ENCODE peak calls at places on chromosomes 2 and 18, in nine cellular contexts. Q is naive thymus-derived CD4-positive, alpha-beta T cell; D is posterior vena cava; K is GF-D8; S is substantia nigra; O is H9; A is left ventricle myocardium inferior; H is stomach; V is stimulated activated CD4-positive, alpha-beta T cell treated with anti-CD3 and anti-CD28 coated beads, Interleukin-4, amount 100 ng/mL, for 1 hour. J is an unnamed sample.

GRCh38 chr2:42342061-42342794 is 18.8 kb downstream of the COX7A2L start:
- DNase-seq in Q (no peak), D (peak; percentile 88), K (no peak), S (no peak), O (peak; percentile 38), A (peak; percentile 25), H (no peak), V (no peak), J (no peak)

GRCh38 chr2:105373895-105374401 is 24.9 kb downstream of the FHL2 start:
- DNase-seq in Q (no peak), D (no peak), K (no peak), S (no peak), O (no peak), A (no peak), H (no peak), V (no peak), J (no peak)

GRCh38 chr2:97871096-97871780 is 124.5 kb downstream of the TMEM131 start:
- DNase-seq in Q (no peak), D (no peak), K (no peak), S (no peak), O (no peak), A (no peak), H (no peak), V (no peak), J (no peak)

GRCh38 chr2:8249191-8249590 is 432.7 kb upstream of the ID2 start:
- DNase-seq in Q (no peak), D (peak; percentile 82), K (no peak), S (peak; percentile 10), O (peak; percentile 15), A (no peak), H (no peak), V (no peak), J (no peak)

GRCh38 chr2:71864085-71864484 is 283.6 kb downstream of the CYP26B1 start:
- DNase-seq in Q (no peak), D (peak; percentile 31), K (no peak), S (no peak), O (no peak), A (no peak), H (no peak), V (no peak), J (no peak)

GRCh38 chr18:51751901-51752300 is 554.4 kb upstream of the MEX3C start:
- DNase-seq in Q (no peak), D (no peak), K (no peak), S (no peak), O (no peak), A (no peak), H (no peak), V (no peak), J (no peak)

GRCh38 chr2:88765154-88765948 is 73.9 kb downstream of the RPIA start:
- DNase-seq in Q (peak; percentile 58), D (peak; percentile 78), K (no peak), S (no peak), O (peak; percentile 68), A (no peak), H (peak; percentile 58), V (peak; percentile 64), J (no peak)

GRCh38 chr18:46019956-46020355 is 52.1 kb downstream of the PSTPIP2 start:
- DNase-seq in Q (no peak), D (no peak), K (no peak), S (no peak), O (no peak), A (no peak), H (no peak), V (no peak), J (no peak)

GRCh38 chr18:2027026-2027425 is 544.3 kb downstream of the METTL4 start:
- DNase-seq in Q (no peak), D (no peak), K (no peak), S (no peak), O (no peak), A (no peak), H (no peak), V (no peak), J (no peak)

GRCh38 chr2:217890445-217890844 is 112.3 kb downstream of the TNS1 start:
- DNase-seq in Q (no peak), D (peak; percentile 92), K (no peak), S (peak; percentile 24), O (no peak), A (peak; percentile 53), H (no peak), V (no peak), J (no peak)

GRCh38 chr18:22314406-22314805 is 103.3 kb downstream of the CTAGE1 start:
- DNase-seq in Q (no peak), D (peak; percentile 89), K (no peak), S (no peak), O (no peak), A (no peak), H (no peak), V (no peak), J (no peak)

GRCh38 chr2:223477318-223477717 is 124.8 kb downstream of the SCG2 start:
- DNase-seq in Q (no peak), D (no peak), K (no peak), S (no peak), O (no peak), A (no peak), H (no peak), V (no peak), J (no peak)

GRCh38 chr2:16429431-16429830 is 236.2 kb downstream of the CYRIA start:
- DNase-seq in Q (no peak), D (no peak), K (no peak), S (no peak), O (peak; percentile 26), A (no peak), H (no peak), V (no peak), J (no peak)

GRCh38 chr18:34738173-34738894 is 28.2 kb downstream of the DTNA start:
- DNase-seq in Q (no peak), D (no peak), K (no peak), S (no peak), O (no peak), A (peak; percentile 22), H (no peak), V (no peak), J (no peak)

GRCh38 chr2:198918331-198918730 is 539.4 kb downstream of the SATB2 start:
- DNase-seq in Q (no peak), D (no peak), K (no peak), S (no peak), O (no peak), A (no peak), H (no peak), V (no peak), J (no peak)

GRCh38 chr18:58213445-58213844 is 169.4 kb downstream of the NEDD4L start:
- DNase-seq in Q (no peak), D (no peak), K (no peak), S (no peak), O (no peak), A (no peak), H (no peak), V (no peak), J (no peak)

GRCh38 chr2:111897924-111898702 is at the start of gene MERTK:
- DNase-seq in Q (peak; percentile 26), D (peak; percentile 95), K (no peak), S (peak; percentile 72), O (peak; percentile 94), A (peak; percentile 88), H (peak; percentile 89), V (peak; percentile 62), J (peak; percentile 65)

GRCh38 chr2:100713106-100713505 is 106.8 kb upstream of the NPAS2 start:
- DNase-seq in Q (no peak), D (no peak), K (no peak), S (no peak), O (no peak), A (no peak), H (no peak), V (no peak), J (no peak)

GRCh38 chr18:5197461-5197860 is 404 bp upstream of the AKAIN1 start:
- DNase-seq in Q (no peak), D (no peak), K (no peak), S (no peak), O (peak; percentile 43), A (no peak), H (no peak), V (no peak), J (no peak)

GRCh38 chr2:39015424-39015823 is 105.4 kb downstream of the SOS1 start:
- DNase-seq in Q (no peak), D (no peak), K (no peak), S (no peak), O (no peak), A (no peak), H (no peak), V (no peak), J (no peak)